ENCODE peak calls at places on chromosomes 2 and 18, in nine cellular contexts. R is CD8-positive, alpha-beta T cell; K is spleen; Q is lung; H is GM12865; C is CD8-positive, alpha-beta memory T cell; M is astrocyte of the cerebellum; A is psoas muscle; I is cardiac muscle cell. U is an unnamed sample.

GRCh38 chr2:215218587-215219577 is 80.5 kb upstream of the ABCA12 start:
- DNase-seq in R (no peak), K (no peak), Q (no peak), H (no peak), C (no peak), M (no peak), A (no peak), I (no peak), U (peak; percentile 17)

GRCh38 chr2:46812381-46813024 is 103.1 kb downstream of the MCFD2 start:
- DNase-seq in R (no peak), K (peak; percentile 74), Q (peak; percentile 55), H (no peak), C (no peak), M (peak; percentile 80), A (peak; percentile 78), I (no peak), U (peak; percentile 100)

GRCh38 chr2:28521663-28522062 is 25.8 kb downstream of the PLB1 start:
- DNase-seq in R (no peak), K (no peak), Q (no peak), H (no peak), C (no peak), M (no peak), A (no peak), I (no peak), U (no peak)

GRCh38 chr2:187003038-187003543 is 154.1 kb upstream of the ZSWIM2 start:
- DNase-seq in R (no peak), K (no peak), Q (no peak), H (no peak), C (no peak), M (no peak), A (no peak), I (no peak), U (peak; percentile 4)

GRCh38 chr18:35730738-35731370 is 149.3 kb downstream of the GALNT1 start:
- DNase-seq in R (no peak), K (no peak), Q (no peak), H (no peak), C (no peak), M (no peak), A (no peak), I (no peak), U (no peak)

GRCh38 chr2:230905448-230906430 is 19.3 kb downstream of the GPR55 start:
- DNase-seq in R (peak; percentile 83), K (peak; percentile 75), Q (no peak), H (peak; percentile 39), C (peak; percentile 90), M (no peak), A (no peak), I (peak; percentile 61), U (no peak)

GRCh38 chr2:23414876-23415275 is 29.9 kb downstream of the KLHL29 start:
- DNase-seq in R (no peak), K (peak; percentile 38), Q (no peak), H (no peak), C (no peak), M (no peak), A (no peak), I (no peak), U (no peak)

GRCh38 chr2:145260674-145261073 is 740.8 kb upstream of the ZEB2 start:
- DNase-seq in R (no peak), K (no peak), Q (no peak), H (no peak), C (no peak), M (no peak), A (no peak), I (no peak), U (no peak)

GRCh38 chr2:33476100-33476792 is at the start of gene RASGRP3:
- DNase-seq in R (peak; percentile 66), K (peak; percentile 93), Q (peak; percentile 77), H (peak; percentile 96), C (peak; percentile 73), M (peak; percentile 92), A (peak; percentile 96), I (peak; percentile 86), U (peak; percentile 94)

GRCh38 chr18:65753520-65753919 is 2.7 kb downstream of the CDH7 start:
- DNase-seq in R (no peak), K (no peak), Q (no peak), H (peak; percentile 3), C (no peak), M (peak; percentile 18), A (no peak), I (peak; percentile 73), U (no peak)

GRCh38 chr2:8641516-8641915 is 40.3 kb upstream of the ID2 start:
- DNase-seq in R (no peak), K (peak; percentile 53), Q (no peak), H (no peak), C (no peak), M (no peak), A (no peak), I (no peak), U (no peak)

GRCh38 chr2:214410918-214411554 is at the start of gene VWC2L:
- DNase-seq in R (no peak), K (no peak), Q (peak; percentile 66), H (peak; percentile 67), C (peak; percentile 40), M (peak; percentile 75), A (peak; percentile 75), I (peak; percentile 94), U (peak; percentile 64)

GRCh38 chr2:13046557-13047165 is 329.9 kb downstream of the TRIB2 start:
- DNase-seq in R (no peak), K (no peak), Q (no peak), H (peak; percentile 10), C (no peak), M (peak; percentile 5), A (no peak), I (no peak), U (peak; percentile 52)

GRCh38 chr2:128422571-128422970 is 103.9 kb upstream of the HS6ST1 start:
- DNase-seq in R (no peak), K (peak; percentile 21), Q (peak; percentile 28), H (no peak), C (no peak), M (peak; percentile 60), A (no peak), I (no peak), U (peak; percentile 87)

GRCh38 chr2:37776487-37776886 is 105.0 kb upstream of the CDC42EP3 start:
- DNase-seq in R (no peak), K (no peak), Q (no peak), H (no peak), C (no peak), M (peak; percentile 69), A (no peak), I (no peak), U (peak; percentile 84)

GRCh38 chr2:11028407-11028916 is 116.7 kb downstream of the KCNF1 start:
- DNase-seq in R (no peak), K (no peak), Q (no peak), H (no peak), C (no peak), M (no peak), A (no peak), I (no peak), U (no peak)

GRCh38 chr2:197159681-197160211 is 150.8 kb downstream of the ANKRD44 start:
- DNase-seq in R (peak; percentile 32), K (no peak), Q (no peak), H (peak; percentile 51), C (peak; percentile 58), M (no peak), A (no peak), I (no peak), U (peak; percentile 65)
- H3K4me3 ChIP-seq in R (no peak overlapping the region), K (no peak overlapping the region), Q (no peak overlapping the region), H (no peak overlapping the region), C (no peak overlapping the region), M (no peak overlapping the region), A (no peak overlapping the region), I (no peak overlapping the region), U (no peak overlapping the region)

DNA sequence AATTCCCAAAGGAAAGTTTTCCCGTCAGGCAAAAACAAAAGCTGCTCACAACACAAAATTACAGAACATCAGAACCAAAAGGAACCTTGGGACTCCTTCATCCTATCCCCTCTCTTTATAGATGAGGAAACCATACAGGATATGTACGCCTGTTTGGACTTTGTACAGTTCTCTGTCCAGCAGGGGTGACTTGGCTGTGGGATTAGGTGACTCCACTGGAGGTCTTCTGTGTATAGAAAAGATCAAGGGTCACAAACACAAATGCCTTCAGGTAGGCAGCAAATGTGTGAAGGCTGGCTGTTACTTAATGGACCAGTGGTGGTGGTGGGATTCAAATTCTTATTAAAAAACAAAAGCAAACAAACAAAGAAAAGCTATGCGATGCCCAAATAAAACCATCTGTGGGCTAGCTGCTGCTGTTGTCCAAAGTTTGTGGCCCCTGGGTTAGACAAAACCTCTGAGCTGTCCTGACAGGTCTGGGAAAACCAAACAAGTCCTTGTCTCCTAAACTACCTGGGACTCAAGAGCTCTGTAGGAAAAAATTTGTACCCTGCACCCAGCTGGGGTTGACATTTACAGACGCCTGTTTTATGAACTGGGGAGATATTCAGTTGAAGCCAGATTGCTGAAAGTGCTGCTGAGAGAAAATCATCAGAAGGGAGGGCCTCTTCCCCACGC is 1.3 kb upstream of the CEP68 start:
- DNase-seq in R (no peak), K (no peak), Q (no peak), H (no peak), C (no peak), M (no peak), A (no peak), I (no peak), U (no peak)
- H3K4me3 ChIP-seq in R (no peak overlapping the region), K (peak overlapping the region; percentile 93), Q (no peak overlapping the region), H (peak overlapping the region; percentile 88), C (peak overlapping the region; percentile 65), M (no peak overlapping the region), A (peak overlapping the region; percentile 84), I (no peak overlapping the region), U (no peak overlapping the region)

DNA sequence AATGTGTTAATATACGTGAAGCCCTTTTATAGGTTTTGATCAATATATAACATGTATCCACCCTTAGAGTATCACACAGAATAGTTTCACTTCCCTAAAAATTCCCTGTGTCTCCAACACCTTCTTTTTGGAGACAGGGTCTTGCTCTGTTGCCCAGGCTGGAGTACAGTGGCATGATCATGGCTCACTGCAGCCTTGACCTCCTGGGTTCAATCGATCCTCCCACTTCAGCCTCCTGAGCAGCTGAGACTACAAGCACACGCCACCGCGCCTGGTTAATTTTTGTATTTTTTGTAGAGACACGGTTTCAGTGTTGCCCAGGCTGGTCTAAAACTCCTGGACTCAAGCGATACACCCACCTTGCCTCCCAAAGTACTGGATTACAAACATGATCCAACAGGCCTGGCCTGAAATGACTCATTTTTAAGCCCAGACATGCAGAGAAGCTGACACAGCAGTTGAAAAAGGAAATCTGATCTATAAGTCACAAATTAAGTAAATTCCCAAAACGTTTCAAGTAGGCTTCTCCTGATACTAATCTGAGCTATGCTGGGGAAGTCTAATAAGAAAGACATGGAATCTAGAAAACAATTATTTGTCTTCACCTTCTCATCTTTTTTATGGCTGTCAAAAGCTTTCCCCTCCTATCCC is 2.9 kb downstream of the DUSP11 start:
- DNase-seq in R (no peak), K (no peak), Q (no peak), H (no peak), C (no peak), M (no peak), A (no peak), I (no peak), U (peak; percentile 12)
- H3K4me3 ChIP-seq in R (no peak overlapping the region), K (no peak overlapping the region), Q (no peak overlapping the region), H (no peak overlapping the region), C (no peak overlapping the region), M (no peak overlapping the region), A (no peak overlapping the region), I (no peak overlapping the region), U (no peak overlapping the region)

DNA sequence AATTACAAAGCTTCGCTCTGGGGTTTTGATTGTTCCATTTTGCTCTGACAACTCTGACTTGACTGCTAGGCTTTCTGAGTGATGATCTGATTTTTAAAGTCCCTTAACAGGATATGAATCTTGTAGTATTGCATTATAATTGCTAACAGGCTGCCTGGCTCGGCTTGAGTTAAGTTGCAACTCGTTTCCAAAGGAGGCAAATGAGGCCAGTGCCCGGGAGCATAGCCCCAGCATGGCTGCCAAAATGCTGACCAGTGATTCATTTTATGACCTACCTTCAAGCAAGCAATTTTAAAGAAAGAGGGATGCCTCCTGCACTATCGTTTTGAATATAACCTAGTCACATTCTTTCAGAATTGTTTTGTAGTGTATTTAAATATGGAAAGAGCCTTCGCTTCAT is 135.4 kb downstream of the COL6A3 start:
- DNase-seq in R (no peak), K (no peak), Q (peak; percentile 55), H (no peak), C (no peak), M (no peak), A (peak; percentile 91), I (no peak), U (peak; percentile 97)
- H3K4me3 ChIP-seq in R (no peak overlapping the region), K (no peak overlapping the region), Q (no peak overlapping the region), H (no peak overlapping the region), C (no peak overlapping the region), M (no peak overlapping the region), A (peak overlapping the region; percentile 57), I (no peak overlapping the region), U (peak overlapping the region; percentile 19)